ENCODE peak calls at places on chromosome 19, in seven cellular contexts. H, B, S, R, W, X and E are unnamed samples.

GRCh38 chr19:4971424-4971793 is 2.5 kb downstream of the KDM4B start:
- DNase-seq in H (peak; percentile 84), B (peak; percentile 82), S (no peak), R (no peak), W (no peak), X (no peak), E (no peak)

GRCh38 chr19:402786-403185 is 6.2 kb downstream of the C2CD4C start:
- DNase-seq in H (peak; percentile 15), B (no peak), S (no peak), R (no peak), W (no peak), X (no peak), E (no peak)

GRCh38 chr19:49295208-49295880 is 29.6 kb downstream of the SLC6A16 start:
- DNase-seq in H (no peak), B (no peak), S (no peak), R (no peak), W (no peak), X (no peak), E (no peak)

GRCh38 chr19:17235618-17236413 is 9.8 kb downstream of the OCEL1 start:
- DNase-seq in H (peak; percentile 84), B (peak; percentile 78), S (no peak), R (peak; percentile 86), W (peak; percentile 74), X (peak; percentile 78), E (peak; percentile 68)

GRCh38 chr19:33171916-33172359 is 22.2 kb upstream of the LRP3 start:
- DNase-seq in H (no peak), B (no peak), S (no peak), R (no peak), W (no peak), X (peak; percentile 58), E (peak; percentile 47)

GRCh38 chr19:54201980-54202379 is 1.3 kb downstream of the RPS9 start:
- DNase-seq in H (no peak), B (no peak), S (no peak), R (no peak), W (no peak), X (no peak), E (no peak)

GRCh38 chr19:18271433-18271841 is 2.8 kb downstream of the IQCN start:
- DNase-seq in H (no peak), B (no peak), S (no peak), R (no peak), W (no peak), X (no peak), E (no peak)

GRCh38 chr19:48466571-48467325 is 2.4 kb upstream of the CYTH2 start:
- DNase-seq in H (no peak), B (no peak), S (no peak), R (no peak), W (no peak), X (peak; percentile 78), E (peak; percentile 66)

GRCh38 chr19:15813916-15814315 is 1.5 kb downstream of the OR10H1 start:
- DNase-seq in H (no peak), B (no peak), S (no peak), R (no peak), W (no peak), X (no peak), E (no peak)

GRCh38 chr19:956747-957451 is 27.2 kb upstream of the WDR18 start:
- DNase-seq in H (peak; percentile 67), B (peak; percentile 60), S (no peak), R (peak; percentile 79), W (peak; percentile 94), X (peak; percentile 65), E (peak; percentile 52)

GRCh38 chr19:34232566-34233481 is 21.5 kb upstream of the GARRE1 start:
- DNase-seq in H (no peak), B (no peak), S (no peak), R (peak; percentile 49), W (no peak), X (peak; percentile 98), E (peak; percentile 98)

GRCh38 chr19:43718627-43719377 is 2.9 kb downstream of the IRGC start:
- DNase-seq in H (no peak), B (no peak), S (no peak), R (no peak), W (no peak), X (no peak), E (no peak)

GRCh38 chr19:36120984-36121358 is 5.7 kb downstream of the TBCB start:
- DNase-seq in H (no peak), B (no peak), S (no peak), R (no peak), W (no peak), X (no peak), E (no peak)

GRCh38 chr19:10946964-10947657 is 13.7 kb upstream of the SMARCA4 start:
- DNase-seq in H (no peak), B (no peak), S (no peak), R (no peak), W (no peak), X (peak; percentile 69), E (peak; percentile 69)

GRCh38 chr19:54273811-54274210 is 7.1 kb downstream of the LILRB2 start:
- DNase-seq in H (no peak), B (no peak), S (no peak), R (no peak), W (no peak), X (no peak), E (no peak)

GRCh38 chr19:47438793-47439220 is 19.5 kb upstream of the MEIS3 start:
- DNase-seq in H (peak; percentile 65), B (peak; percentile 74), S (no peak), R (no peak), W (no peak), X (no peak), E (no peak)

GRCh38 chr19:33862991-33863390 is 66.3 kb downstream of the KCTD15 start:
- DNase-seq in H (no peak), B (no peak), S (no peak), R (no peak), W (no peak), X (no peak), E (no peak)

GRCh38 chr19:21566073-21566472 is 60.7 kb downstream of the ZNF429 start:
- DNase-seq in H (no peak), B (no peak), S (no peak), R (no peak), W (no peak), X (no peak), E (no peak)

GRCh38 chr19:4694211-4694987 is 24.3 kb upstream of the MYDGF start:
- DNase-seq in H (no peak), B (no peak), S (no peak), R (no peak), W (no peak), X (peak; percentile 99), E (peak; percentile 97)

GRCh38 chr19:40613669-40614594 is 12.8 kb downstream of the LTBP4 start:
- DNase-seq in H (peak; percentile 92), B (peak; percentile 94), S (peak; percentile 57), R (peak; percentile 87), W (no peak), X (peak; percentile 89), E (peak; percentile 81)

GRCh38 chr19:5001547-5002131 is 32.7 kb downstream of the KDM4B start:
- DNase-seq in H (peak; percentile 61), B (peak; percentile 75), S (no peak), R (peak; percentile 50), W (no peak), X (peak; percentile 57), E (peak; percentile 41)

GRCh38 chr19:18292460-18292809 is 11.0 kb upstream of the JUND start:
- DNase-seq in H (peak; percentile 71), B (peak; percentile 70), S (no peak), R (no peak), W (no peak), X (no peak), E (no peak)

GRCh38 chr19:20359933-20360720 is 193.1 kb downstream of the ZNF486 start:
- DNase-seq in H (peak; percentile 64), B (peak; percentile 85), S (no peak), R (no peak), W (no peak), X (no peak), E (no peak)

GRCh38 chr19:44807652-44808462 is 1.0 kb upstream of the BCAM start:
- DNase-seq in H (peak; percentile 99), B (peak; percentile 99), S (no peak), R (peak; percentile 72), W (peak; percentile 64), X (peak; percentile 60), E (peak; percentile 45)

GRCh38 chr19:28785961-28786360 is 427.0 kb downstream of the UQCRFS1 start:
- DNase-seq in H (peak; percentile 58), B (peak; percentile 71), S (no peak), R (no peak), W (no peak), X (no peak), E (no peak)
- H2AFZ ChIP-seq in H (no peak overlapping the region), B (no peak overlapping the region), S (no peak overlapping the region), R (no peak overlapping the region), W (no peak overlapping the region), X (no peak overlapping the region), E (no peak overlapping the region)

GRCh38 chr19:8505680-8506401 is 3.4 kb upstream of the PRAM1 start:
- DNase-seq in H (peak; percentile 83), B (peak; percentile 92), S (no peak), R (peak; percentile 89), W (peak; percentile 83), X (peak; percentile 53), E (peak; percentile 26)
- H2AFZ ChIP-seq in H (no peak overlapping the region), B (peak overlapping the region; percentile 96), S (peak overlapping the region; percentile 91), R (peak overlapping the region; percentile 82), W (peak overlapping the region; percentile 98), X (peak overlapping the region; percentile 3), E (peak overlapping the region; percentile 81)

DNA sequence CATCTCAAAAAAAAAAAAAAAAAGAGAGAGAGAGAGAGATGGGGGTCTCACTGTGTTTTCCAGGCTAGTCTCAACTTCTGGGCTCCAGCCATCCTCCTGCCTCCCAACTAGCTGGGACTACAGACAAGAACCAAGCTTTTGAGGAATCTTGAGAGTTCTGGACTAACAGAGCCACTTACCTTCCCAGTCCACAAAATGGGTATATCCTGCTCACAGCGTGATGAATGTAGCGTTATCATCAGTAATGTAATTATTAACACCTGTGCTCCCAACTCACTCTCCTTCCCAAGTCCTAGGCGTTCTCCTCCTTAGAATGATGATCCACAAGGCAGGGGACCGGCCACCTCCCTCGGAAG is 4.6 kb upstream of the NANOS3 start:
- DNase-seq in H (no peak), B (no peak), S (no peak), R (no peak), W (no peak), X (no peak), E (no peak)
- H2AFZ ChIP-seq in H (no peak overlapping the region), B (no peak overlapping the region), S (no peak overlapping the region), R (peak overlapping the region; percentile 95), W (peak overlapping the region; percentile 92), X (no peak overlapping the region), E (peak overlapping the region; percentile 34)

GRCh38 chr19:39539519-39540332 is at the start of gene EID2:
- DNase-seq in H (peak; percentile 93), B (peak; percentile 93), S (peak; percentile 72), R (peak; percentile 98), W (peak; percentile 94), X (peak; percentile 89), E (peak; percentile 80)
- H2AFZ ChIP-seq in H (no peak within 1 kb of the TSS), B (no peak within 1 kb of the TSS), S (peak within 1 kb of the TSS; percentile 97), R (peak within 1 kb of the TSS; percentile 73), W (peak within 1 kb of the TSS; percentile 93), X (peak within 1 kb of the TSS; percentile 95), E (peak within 1 kb of the TSS; percentile 90)

GRCh38 chr19:45902651-45903625 is 525 bp upstream of the MYPOP start:
- DNase-seq in H (peak; percentile 98), B (peak; percentile 97), S (peak; percentile 96), R (peak; percentile 99), W (peak; percentile 99), X (peak; percentile 89), E (peak; percentile 76)
- H2AFZ ChIP-seq in H (no peak overlapping the region), B (peak overlapping the region; percentile 93), S (peak overlapping the region; percentile 95), R (peak overlapping the region; percentile 34), W (peak overlapping the region; percentile 96), X (peak overlapping the region; percentile 98), E (peak overlapping the region; percentile 98)

GRCh38 chr19:6023085-6023682 is 45.2 kb upstream of the RANBP3 start:
- DNase-seq in H (no peak), B (no peak), S (no peak), R (no peak), W (no peak), X (peak; percentile 51), E (peak; percentile 31)
- H2AFZ ChIP-seq in H (no peak overlapping the region), B (no peak overlapping the region), S (no peak overlapping the region), R (no peak overlapping the region), W (no peak overlapping the region), X (peak overlapping the region; percentile 61), E (peak overlapping the region; percentile 76)